ENCODE peak calls at places on chromosomes 11 and 22, in ten cellular contexts. N, U, A, I, J, C, M, T, W and O are unnamed samples.

GRCh38 chr11:79456501-79456900 is 15.7 kb upstream of the TENM4 start:
- DNase-seq in W (no peak), I (no peak), T (no peak), U (no peak), M (no peak), N (no peak), C (no peak), A (no peak), J (no peak), O (no peak)

GRCh38 chr11:94563176-94563847 is 3.9 kb upstream of the PIWIL4 start:
- DNase-seq in M (peak; percentile 48), A (no peak), W (no peak), U (no peak), J (no peak), N (peak; percentile 48), T (no peak), C (no peak), I (no peak), O (no peak)

GRCh38 chr22:32122899-32123298 is 36.2 kb downstream of the C22orf42 start:
- DNase-seq in W (no peak), T (no peak), U (no peak), C (no peak), A (no peak), N (no peak), I (no peak), J (no peak), M (no peak), O (no peak)

GRCh38 chr11:9847636-9848035 is 183.8 kb downstream of the SWAP70 start:
- DNase-seq in C (no peak), W (no peak), J (no peak), T (no peak), M (no peak), A (no peak), I (no peak), U (no peak), N (no peak), O (no peak)

GRCh38 chr11:2214527-2215229 is 43.1 kb upstream of the TH start:
- DNase-seq in I (no peak), N (no peak), T (no peak), M (no peak), W (peak; percentile 59), U (peak; percentile 7), J (no peak), C (no peak), A (peak; percentile 38), O (no peak)

GRCh38 chr22:36562261-36562835 is 33.4 kb upstream of the EIF3D start:
- DNase-seq in I (no peak), U (no peak), J (no peak), T (no peak), A (no peak), N (no peak), C (no peak), W (no peak), M (no peak), O (peak; percentile 50)

GRCh38 chr11:35318977-35319925 is 100.1 kb downstream of the SLC1A2 start:
- DNase-seq in J (no peak), M (no peak), I (no peak), C (no peak), W (no peak), T (peak; percentile 25), A (no peak), U (no peak), N (no peak), O (no peak)

GRCh38 chr22:43343262-43343988 is at the start of gene SCUBE1:
- DNase-seq in M (no peak), J (peak; percentile 76), I (peak; percentile 52), A (peak; percentile 84), U (peak; percentile 61), C (peak; percentile 23), W (peak; percentile 83), N (peak; percentile 84), T (peak; percentile 31), O (peak; percentile 58)

GRCh38 chr11:74468058-74468457 is 709 bp upstream of the KCNE3 start:
- DNase-seq in M (no peak), T (no peak), U (no peak), N (no peak), J (peak; percentile 42), W (no peak), I (no peak), A (no peak), C (no peak), O (no peak)

GRCh38 chr22:27616033-27616432 is 185.5 kb downstream of the MN1 start:
- DNase-seq in I (no peak), N (no peak), C (no peak), W (no peak), A (no peak), U (no peak), M (no peak), T (no peak), J (no peak), O (no peak)